ENCODE peak calls at places on chromosomes 6 and 20, in four cellular contexts. N is nephron progenitor cell, X is HEK293T, M is M059J. R is an unnamed sample.

GRCh38 chr6:52389626-52390360 is 27.8 kb downstream of the PAQR8 start:
- DNase-seq in N (no peak), X (no peak), M (peak), R (peak)

GRCh38 chr20:34355427-34355826 is 7.6 kb upstream of the ITCH start:
- DNase-seq in N (no peak), X (no peak), M (no peak), R (peak)

GRCh38 chr6:53701333-53702073 is 35.9 kb upstream of the KLHL31 start:
- DNase-seq in N (no peak), X (no peak), M (no peak), R (peak)

GRCh38 chr6:52136934-52137467 is 49.2 kb upstream of the IL17A start:
- DNase-seq in N (no peak), X (no peak), M (no peak), R (no peak)

GRCh38 chr6:45432944-45433343 is 55.2 kb upstream of the SUPT3H start:
- DNase-seq in N (no peak), X (no peak), M (peak), R (peak)

GRCh38 chr6:168968228-168968627 is 285.4 kb downstream of the THBS2 start:
- DNase-seq in N (no peak), X (peak), M (peak), R (peak)

GRCh38 chr20:37408202-37408929 is 62.4 kb downstream of the SRC start:
- DNase-seq in N (no peak), X (no peak), M (no peak), R (no peak)

GRCh38 chr20:44461803-44462174 is 13.9 kb upstream of the TTPAL start:
- DNase-seq in N (no peak), X (no peak), M (no peak), R (no peak)

GRCh38 chr6:32186496-32186840 is 2.4 kb upstream of the AGER start:
- DNase-seq in N (no peak), X (no peak), M (no peak), R (no peak)

GRCh38 chr6:36757206-36757605 is 59.6 kb downstream of the RAB44 start:
- DNase-seq in N (no peak), X (no peak), M (no peak), R (peak)

GRCh38 chr6:163335671-163336545 is 78.6 kb upstream of the QKI start:
- DNase-seq in N (peak), X (no peak), M (no peak), R (no peak)

GRCh38 chr6:139433647-139434419 is 59.4 kb upstream of the CITED2 start:
- DNase-seq in N (no peak), X (no peak), M (peak), R (peak)

GRCh38 chr20:11403711-11404110 is 514.0 kb upstream of the BTBD3 start:
- DNase-seq in N (no peak), X (no peak), M (no peak), R (no peak)

GRCh38 chr20:25065625-25066338 is 7.8 kb upstream of the ACSS1 start:
- DNase-seq in N (peak), X (peak), M (peak), R (peak)

GRCh38 chr6:129730477-129731165 is 20.6 kb upstream of the ARHGAP18 start:
- DNase-seq in N (no peak), X (no peak), M (peak), R (peak)

GRCh38 chr6:17392978-17393334 is 439 bp upstream of the CAP2 start:
- DNase-seq in N (no peak), X (no peak), M (no peak), R (no peak)

GRCh38 chr6:98844244-98845161 is 10.1 kb downstream of the POU3F2 start:
- DNase-seq in N (peak), X (no peak), M (no peak), R (no peak)

GRCh38 chr6:132598473-132598872 is 8.9 kb upstream of the TAAR5 start:
- DNase-seq in N (peak), X (peak), M (peak), R (peak)

GRCh38 chr20:45044601-45045000 is 56.3 kb downstream of the KCNS1 start:
- DNase-seq in N (no peak), X (no peak), M (no peak), R (no peak)

GRCh38 chr6:12490904-12491571 is 200.9 kb downstream of the EDN1 start:
- DNase-seq in N (no peak), X (no peak), M (peak), R (peak)

GRCh38 chr20:24764825-24765224 is 184.2 kb upstream of the CST7 start:
- DNase-seq in N (no peak), X (no peak), M (no peak), R (no peak)